ENCODE peak calls at places on chromosomes 1 and 21, in seven cellular contexts. One of them, this sample, is unnamed.
A peak's percentile ranks its signal among the peaks of the same experiment; 100 is the strongest.

GRCh38 chr1:26771643-26772321 is 16.0 kb upstream of the PIGV start:
- DNase-seq in lower lobe of right lung: no peak
- DNase-seq in neural progenitor cell: no peak
- DNase-seq in ovary: peak; percentile 81
- DNase-seq in right lobe of liver: peak; percentile 62
- DNase-seq in cardiac muscle cell: peak; percentile 95
- DNase-seq in SJSA1: peak; percentile 98
- DNase-seq in this sample: no peak

GRCh38 chr1:182715531-182715930 is 31.1 kb upstream of the RGS8 start:
- DNase-seq in cardiac muscle cell: no peak
- DNase-seq in right lobe of liver: no peak
- DNase-seq in SJSA1: no peak
- DNase-seq in ovary: no peak
- DNase-seq in neural progenitor cell: no peak
- DNase-seq in lower lobe of right lung: no peak
- DNase-seq in this sample: no peak

GRCh38 chr1:21829294-21829693 is 17.2 kb downstream of the LDLRAD2 start:
- DNase-seq in cardiac muscle cell: no peak
- DNase-seq in ovary: no peak
- DNase-seq in SJSA1: no peak
- DNase-seq in neural progenitor cell: no peak
- DNase-seq in lower lobe of right lung: no peak
- DNase-seq in right lobe of liver: no peak
- DNase-seq in this sample: no peak

GRCh38 chr1:227316941-227317540 is 1.3 kb downstream of the CDC42BPA start:
- DNase-seq in ovary: no peak
- DNase-seq in lower lobe of right lung: no peak
- DNase-seq in neural progenitor cell: peak; percentile 12
- DNase-seq in right lobe of liver: no peak
- DNase-seq in SJSA1: peak; percentile 57
- DNase-seq in cardiac muscle cell: peak; percentile 44
- DNase-seq in this sample: peak; percentile 32

GRCh38 chr1:221228594-221228993 is 349.4 kb downstream of the HLX start:
- DNase-seq in SJSA1: no peak
- DNase-seq in lower lobe of right lung: no peak
- DNase-seq in right lobe of liver: no peak
- DNase-seq in neural progenitor cell: peak; percentile 33
- DNase-seq in cardiac muscle cell: no peak
- DNase-seq in ovary: no peak
- DNase-seq in this sample: no peak

GRCh38 chr1:33429846-33430750 is 797 bp downstream of the PHC2 start:
- DNase-seq in cardiac muscle cell: peak; percentile 25
- DNase-seq in SJSA1: peak; percentile 49
- DNase-seq in ovary: peak; percentile 67
- DNase-seq in right lobe of liver: peak; percentile 46
- DNase-seq in lower lobe of right lung: peak; percentile 60
- DNase-seq in neural progenitor cell: peak; percentile 45
- DNase-seq in this sample: peak; percentile 54

GRCh38 chr1:185040333-185040732 is 5.0 kb upstream of the RNF2 start:
- DNase-seq in right lobe of liver: no peak
- DNase-seq in cardiac muscle cell: no peak
- DNase-seq in ovary: no peak
- DNase-seq in SJSA1: no peak
- DNase-seq in neural progenitor cell: no peak
- DNase-seq in lower lobe of right lung: no peak
- DNase-seq in this sample: no peak

GRCh38 chr1:194723067-194723466 is 1536.7 kb upstream of the B3GALT2 start:
- DNase-seq in cardiac muscle cell: no peak
- DNase-seq in right lobe of liver: no peak
- DNase-seq in neural progenitor cell: no peak
- DNase-seq in lower lobe of right lung: no peak
- DNase-seq in ovary: no peak
- DNase-seq in SJSA1: no peak
- DNase-seq in this sample: no peak

GRCh38 chr1:160020196-160020595 is 11.6 kb downstream of the PIGM start:
- DNase-seq in lower lobe of right lung: no peak
- DNase-seq in neural progenitor cell: no peak
- DNase-seq in right lobe of liver: no peak
- DNase-seq in cardiac muscle cell: no peak
- DNase-seq in SJSA1: no peak
- DNase-seq in ovary: no peak
- DNase-seq in this sample: no peak

GRCh38 chr1:169460193-169460833 is 25.4 kb downstream of the SLC19A2 start:
- DNase-seq in lower lobe of right lung: peak; percentile 59
- DNase-seq in SJSA1: no peak
- DNase-seq in cardiac muscle cell: peak; percentile 46
- DNase-seq in right lobe of liver: peak; percentile 23
- DNase-seq in ovary: no peak
- DNase-seq in neural progenitor cell: no peak
- DNase-seq in this sample: no peak
- H3K4me3 ChIP-seq in lower lobe of right lung: peak overlapping the region; percentile 37
- H3K4me3 ChIP-seq in SJSA1: no peak overlapping the region
- H3K4me3 ChIP-seq in cardiac muscle cell: no peak overlapping the region
- H3K4me3 ChIP-seq in right lobe of liver: peak overlapping the region; percentile 17
- H3K4me3 ChIP-seq in ovary: no peak overlapping the region
- H3K4me3 ChIP-seq in neural progenitor cell: no peak overlapping the region
- H3K4me3 ChIP-seq in this sample: no peak overlapping the region

GRCh38 chr21:45452696-45453307 is 47.8 kb downstream of the COL18A1 start:
- DNase-seq in lower lobe of right lung: no peak
- DNase-seq in SJSA1: no peak
- DNase-seq in ovary: no peak
- DNase-seq in cardiac muscle cell: no peak
- DNase-seq in neural progenitor cell: no peak
- DNase-seq in right lobe of liver: no peak
- DNase-seq in this sample: no peak

GRCh38 chr21:45448810-45449657 is 44.1 kb downstream of the COL18A1 start:
- DNase-seq in cardiac muscle cell: no peak
- DNase-seq in SJSA1: no peak
- DNase-seq in neural progenitor cell: no peak
- DNase-seq in lower lobe of right lung: no peak
- DNase-seq in right lobe of liver: peak; percentile 87
- DNase-seq in ovary: no peak
- DNase-seq in this sample: peak; percentile 9

GRCh38 chr21:45451771-45452182 is 46.8 kb downstream of the COL18A1 start:
- DNase-seq in lower lobe of right lung: no peak
- DNase-seq in SJSA1: no peak
- DNase-seq in ovary: no peak
- DNase-seq in right lobe of liver: peak; percentile 16
- DNase-seq in cardiac muscle cell: no peak
- DNase-seq in neural progenitor cell: no peak
- DNase-seq in this sample: no peak

GRCh38 chr21:45449658-45450502 is 44.9 kb downstream of the COL18A1 start:
- DNase-seq in cardiac muscle cell: no peak
- DNase-seq in SJSA1: no peak
- DNase-seq in neural progenitor cell: no peak
- DNase-seq in right lobe of liver: peak; percentile 34
- DNase-seq in ovary: no peak
- DNase-seq in lower lobe of right lung: no peak
- DNase-seq in this sample: no peak

DNA sequence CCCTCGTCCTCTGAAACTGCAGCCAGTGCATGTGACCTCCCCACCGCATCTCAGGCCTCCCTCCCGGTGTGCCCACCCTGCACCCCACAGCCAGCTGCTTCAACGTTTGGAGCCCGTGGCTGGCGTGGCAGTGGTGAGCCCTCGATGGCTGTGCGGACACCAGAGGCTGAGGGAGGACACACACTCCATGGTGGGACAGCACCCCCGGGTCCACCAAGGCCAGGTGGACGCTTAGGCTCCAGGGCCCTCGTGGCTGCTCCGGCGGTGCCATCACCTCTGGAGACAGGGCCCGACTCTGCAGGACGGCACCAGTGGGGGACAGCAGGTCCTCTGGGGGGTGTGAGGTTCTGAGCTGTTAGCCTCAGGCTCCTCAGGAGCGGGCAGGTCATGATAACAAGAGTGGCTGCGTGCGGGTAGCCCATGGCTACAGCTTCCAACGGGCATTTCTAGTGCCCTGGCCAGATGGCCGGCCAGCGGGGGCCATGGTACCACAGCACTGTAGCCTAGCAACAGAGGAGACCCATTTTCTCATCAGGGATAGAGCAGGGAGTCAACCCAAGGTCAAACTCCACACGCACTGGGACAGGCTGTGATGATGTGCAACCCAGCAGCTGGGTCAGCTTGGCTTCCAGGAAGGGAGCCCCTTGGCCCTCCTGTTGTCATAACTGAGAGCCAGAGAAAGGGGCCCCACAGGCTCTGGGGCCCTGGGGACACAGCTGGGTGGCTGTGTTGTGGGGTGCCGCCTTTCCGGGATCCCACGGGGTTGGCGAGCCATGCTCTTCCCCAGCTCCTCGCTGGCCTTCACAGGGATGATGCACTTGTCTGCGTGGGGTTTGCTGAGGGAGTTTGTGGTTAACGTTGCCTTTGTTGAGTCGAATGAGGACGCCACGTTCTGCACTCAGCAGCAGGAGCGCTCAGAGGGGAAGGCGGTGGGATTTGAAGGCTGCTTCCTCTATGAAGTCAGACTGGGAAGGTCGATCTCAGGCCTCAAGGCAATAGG is 46.1 kb downstream of the COL18A1 start:
- DNase-seq in right lobe of liver: peak; percentile 17
- DNase-seq in cardiac muscle cell: no peak
- DNase-seq in lower lobe of right lung: no peak
- DNase-seq in neural progenitor cell: no peak
- DNase-seq in SJSA1: no peak
- DNase-seq in ovary: no peak
- DNase-seq in this sample: no peak
- H3K4me1 ChIP-seq in right lobe of liver: peaks cover 29% of the 10 kb centered on the region
- H3K4me1 ChIP-seq in cardiac muscle cell: no peaks in the 10 kb centered on the region
- H3K4me1 ChIP-seq in lower lobe of right lung: peaks cover 19% of the 10 kb centered on the region
- H3K4me1 ChIP-seq in neural progenitor cell: no peaks in the 10 kb centered on the region
- H3K4me1 ChIP-seq in SJSA1: peaks cover 11% of the 10 kb centered on the region
- H3K4me1 ChIP-seq in ovary: peaks cover 18% of the 10 kb centered on the region
- H3K4me1 ChIP-seq in this sample: no peaks in the 10 kb centered on the region

DNA sequence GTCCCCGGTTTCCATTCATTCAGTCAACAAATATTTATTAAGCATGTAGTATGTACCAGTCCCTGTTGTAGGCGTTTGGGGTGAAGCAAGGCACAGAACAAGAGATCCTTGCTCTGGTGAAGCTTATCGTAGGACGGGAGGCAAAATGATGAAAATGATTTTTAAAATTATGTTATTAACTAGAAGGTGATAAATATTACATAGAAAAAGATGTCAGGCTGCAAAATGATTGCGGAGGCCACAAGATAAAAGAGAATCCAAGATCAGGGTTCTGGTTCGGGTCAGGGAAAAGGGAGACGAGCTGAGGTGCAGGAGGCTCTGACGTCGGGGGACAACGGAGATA is 602 bp upstream of the CGN start:
- DNase-seq in cardiac muscle cell: no peak
- DNase-seq in lower lobe of right lung: no peak
- DNase-seq in neural progenitor cell: no peak
- DNase-seq in ovary: no peak
- DNase-seq in SJSA1: no peak
- DNase-seq in right lobe of liver: no peak
- DNase-seq in this sample: no peak
- H3K4me3 ChIP-seq in cardiac muscle cell: peak overlapping the region; percentile 59
- H3K4me3 ChIP-seq in lower lobe of right lung: peak overlapping the region; percentile 82
- H3K4me3 ChIP-seq in neural progenitor cell: peak overlapping the region; percentile 83
- H3K4me3 ChIP-seq in ovary: peak overlapping the region; percentile 64
- H3K4me3 ChIP-seq in SJSA1: peak overlapping the region; percentile 55
- H3K4me3 ChIP-seq in right lobe of liver: peak overlapping the region; percentile 66
- H3K4me3 ChIP-seq in this sample: peak overlapping the region; percentile 35

GRCh38 chr1:98113811-98114210 is 193.0 kb upstream of the DPYD start:
- DNase-seq in right lobe of liver: no peak
- DNase-seq in lower lobe of right lung: no peak
- DNase-seq in neural progenitor cell: no peak
- DNase-seq in SJSA1: no peak
- DNase-seq in ovary: no peak
- DNase-seq in cardiac muscle cell: no peak
- DNase-seq in this sample: no peak

GRCh38 chr1:98121661-98122060 is 200.8 kb upstream of the DPYD start:
- DNase-seq in right lobe of liver: no peak
- DNase-seq in ovary: no peak
- DNase-seq in cardiac muscle cell: no peak
- DNase-seq in SJSA1: no peak
- DNase-seq in neural progenitor cell: no peak
- DNase-seq in lower lobe of right lung: no peak
- DNase-seq in this sample: no peak

DNA sequence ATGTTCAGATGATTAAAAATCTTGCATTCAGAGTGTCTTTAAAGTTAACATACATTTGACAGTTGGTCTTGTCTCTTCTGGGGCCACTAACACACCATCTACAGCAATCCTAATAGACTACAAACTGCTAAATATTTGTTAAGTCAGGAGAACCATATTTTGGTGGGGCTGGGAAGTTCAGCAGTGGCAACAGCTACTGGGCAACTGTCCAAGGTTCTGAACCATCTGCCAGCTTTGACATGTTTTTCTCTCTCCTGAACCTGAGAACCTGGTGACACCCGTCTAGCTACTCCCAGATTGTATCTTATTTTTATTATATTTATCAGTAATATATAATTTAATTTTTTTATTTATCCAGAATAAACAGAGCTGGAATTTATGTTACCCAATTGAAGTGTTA is 199.0 kb upstream of the DPYD start:
- DNase-seq in SJSA1: no peak
- DNase-seq in right lobe of liver: no peak
- DNase-seq in cardiac muscle cell: peak; percentile 29
- DNase-seq in ovary: no peak
- DNase-seq in neural progenitor cell: peak; percentile 59
- DNase-seq in lower lobe of right lung: no peak
- DNase-seq in this sample: no peak
- H3K4me1 ChIP-seq in SJSA1: no peaks in the 10 kb centered on the region
- H3K4me1 ChIP-seq in right lobe of liver: no peaks in the 10 kb centered on the region
- H3K4me1 ChIP-seq in cardiac muscle cell: no peaks in the 10 kb centered on the region
- H3K4me1 ChIP-seq in ovary: no peaks in the 10 kb centered on the region
- H3K4me1 ChIP-seq in neural progenitor cell: no peaks in the 10 kb centered on the region
- H3K4me1 ChIP-seq in lower lobe of right lung: no peaks in the 10 kb centered on the region
- H3K4me1 ChIP-seq in this sample: no peaks in the 10 kb centered on the region

This sample was measured in mucosa of descending colon.